ENCODE peak calls at places on chromosome X, in four cellular contexts. One of them, this sample, is unnamed.

GRCh38 chrX:13029341-13029740 is 15.1 kb downstream of the FAM9C start:
- DNase-seq in HepG2: no peak
- DNase-seq in K562: no peak
- DNase-seq in GM12878: no peak
- DNase-seq in this sample: peak

GRCh38 chrX:123818243-123818642 is 41.6 kb upstream of the XIAP start:
- DNase-seq in HepG2: peak
- DNase-seq in K562: no peak
- DNase-seq in GM12878: no peak
- DNase-seq in this sample: no peak

GRCh38 chrX:72105436-72105835 is 26.3 kb downstream of the RTL5 start:
- DNase-seq in HepG2: no peak
- DNase-seq in K562: no peak
- DNase-seq in GM12878: peak
- DNase-seq in this sample: no peak

GRCh38 chrX:56812515-56813105 is 83.6 kb downstream of the NBDY start:
- DNase-seq in HepG2: no peak
- DNase-seq in K562: no peak
- DNase-seq in GM12878: peak
- DNase-seq in this sample: no peak

GRCh38 chrX:257681-258289 is 23.4 kb upstream of the PLCXD1 start:
- DNase-seq in HepG2: peak
- DNase-seq in K562: no peak
- DNase-seq in GM12878: no peak
- DNase-seq in this sample: no peak

GRCh38 chrX:24150051-24150790 is 692 bp downstream of the ZFX start:
- DNase-seq in HepG2: peak
- DNase-seq in K562: peak
- DNase-seq in GM12878: peak
- DNase-seq in this sample: peak

GRCh38 chrX:97685753-97686152 is 802.0 kb downstream of the RPA4 start:
- DNase-seq in HepG2: peak
- DNase-seq in K562: peak
- DNase-seq in GM12878: no peak
- DNase-seq in this sample: peak

GRCh38 chrX:97639526-97639925 is 755.8 kb downstream of the RPA4 start:
- DNase-seq in HepG2: no peak
- DNase-seq in K562: no peak
- DNase-seq in GM12878: no peak
- DNase-seq in this sample: peak

GRCh38 chrX:104018126-104018525 is 4.6 kb upstream of the H2BW1 start:
- DNase-seq in HepG2: no peak
- DNase-seq in K562: no peak
- DNase-seq in GM12878: no peak
- DNase-seq in this sample: no peak

GRCh38 chrX:74426615-74427014 is 5.3 kb downstream of the SLC16A2 start:
- DNase-seq in HepG2: no peak
- DNase-seq in K562: no peak
- DNase-seq in GM12878: no peak
- DNase-seq in this sample: no peak

GRCh38 chrX:151680805-151681204 is 14.5 kb upstream of the PRRG3 start:
- DNase-seq in HepG2: peak
- DNase-seq in K562: peak
- DNase-seq in GM12878: peak
- DNase-seq in this sample: peak

GRCh38 chrX:100381613-100382012 is 28.5 kb downstream of the PCDH19 start:
- DNase-seq in HepG2: no peak
- DNase-seq in K562: no peak
- DNase-seq in GM12878: no peak
- DNase-seq in this sample: no peak
- TF ChIP-seq ATF2 in HepG2: no peak
- TF ChIP-seq ATF2 in K562: no peak
- TF ChIP-seq ATF2 in GM12878: no peak
- TF ChIP-seq ATF2 in this sample: no peak

GRCh38 chrX:9072281-9072680 is 38.4 kb upstream of the FAM9B start:
- DNase-seq in HepG2: no peak
- DNase-seq in K562: no peak
- DNase-seq in GM12878: no peak
- DNase-seq in this sample: no peak

GRCh38 chrX:9071031-9071650 is 37.2 kb upstream of the FAM9B start:
- DNase-seq in HepG2: no peak
- DNase-seq in K562: no peak
- DNase-seq in GM12878: no peak
- DNase-seq in this sample: no peak
- TF ChIP-seq ATF3 in HepG2: no peak
- TF ChIP-seq ATF3 in K562: no peak
- TF ChIP-seq ATF3 in GM12878: no peak
- TF ChIP-seq ATF3 in this sample: no peak

DNA sequence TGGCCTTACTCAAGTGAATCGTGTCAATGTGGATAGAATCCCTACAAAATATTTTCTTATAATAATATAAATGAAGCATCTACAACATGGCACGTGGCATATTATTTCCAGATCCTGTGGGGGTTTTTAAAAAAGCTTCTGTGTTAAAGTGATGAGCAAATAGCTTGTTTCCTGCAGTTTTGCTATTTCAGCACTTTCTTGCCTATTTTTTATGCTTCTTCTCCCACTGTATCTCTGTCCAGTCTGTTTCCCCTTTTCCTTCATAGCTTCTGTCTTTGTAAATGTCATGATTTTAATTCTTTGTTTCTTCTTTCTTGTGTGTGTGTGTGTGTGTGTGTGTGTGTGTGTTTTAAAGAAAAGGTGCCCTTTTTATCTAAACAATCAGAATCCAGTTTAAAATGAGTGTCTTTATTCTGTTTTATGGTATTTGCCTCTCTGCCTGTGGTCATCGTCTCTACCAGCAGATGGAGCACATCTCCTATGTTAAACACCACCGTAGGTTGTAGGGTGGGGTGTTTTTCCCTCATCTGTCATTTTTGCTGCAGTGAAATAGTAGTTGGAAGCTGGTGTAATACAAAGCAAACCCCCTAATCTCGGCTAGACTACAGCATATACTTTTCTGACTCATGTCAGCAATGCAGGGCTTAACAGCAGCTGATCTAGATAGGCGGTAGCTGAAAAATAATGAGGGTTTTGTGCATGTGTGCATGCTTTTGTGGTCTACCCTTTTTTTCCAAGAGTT is 33.1 kb downstream of the FTHL17 start:
- DNase-seq in HepG2: peak
- DNase-seq in K562: peak
- DNase-seq in GM12878: no peak
- DNase-seq in this sample: peak
- TF ChIP-seq ESRRA in HepG2: no peak
- TF ChIP-seq ESRRA in K562: no peak
- TF ChIP-seq ESRRA in GM12878: no peak
- TF ChIP-seq ESRRA in this sample: no peak

DNA sequence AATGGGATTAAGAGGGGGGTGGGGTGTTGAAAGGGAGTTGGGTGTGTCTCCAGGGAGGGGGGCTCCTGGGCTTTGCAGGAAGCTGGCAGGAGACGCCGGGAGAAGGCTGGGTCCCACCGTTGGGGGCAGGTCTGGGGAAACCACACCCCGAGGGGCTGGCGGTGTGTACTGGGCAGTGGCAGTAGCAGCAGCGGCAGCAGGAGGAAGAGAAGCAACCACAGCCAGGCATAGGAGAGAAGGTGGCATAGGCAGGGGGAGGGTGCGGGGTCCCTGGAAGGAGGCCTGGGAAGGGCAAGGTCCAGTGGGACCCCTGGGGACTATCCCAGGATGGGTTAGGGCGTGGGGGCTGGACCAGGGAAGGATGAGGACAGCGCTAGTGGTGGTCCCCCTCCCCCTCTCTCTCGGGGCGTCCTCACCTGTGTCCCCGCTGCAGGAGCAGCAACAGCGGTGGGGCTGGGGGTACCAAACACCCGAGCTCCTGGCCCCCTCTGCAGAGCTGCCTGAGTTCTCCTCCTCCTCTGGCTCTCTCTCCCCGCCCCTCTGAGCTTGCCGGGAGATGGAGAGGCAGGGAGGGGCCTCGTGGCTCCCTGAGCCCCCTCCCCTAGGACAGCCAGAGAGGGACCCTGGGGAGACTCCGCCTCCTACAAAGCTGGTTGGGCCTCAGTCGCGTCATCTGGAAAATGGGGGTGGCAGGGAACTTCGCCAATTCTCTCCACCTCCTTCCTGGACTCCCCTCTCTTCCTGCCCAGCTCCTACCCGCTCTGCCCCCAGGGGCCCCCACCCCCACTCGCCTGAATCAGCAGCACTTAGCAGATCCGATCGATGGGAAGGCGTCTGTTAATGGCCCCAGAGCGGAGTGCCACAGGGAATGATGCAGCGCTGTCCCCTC is at the start of gene KCND1:
- DNase-seq in HepG2: no peak
- DNase-seq in K562: peak
- DNase-seq in GM12878: no peak
- DNase-seq in this sample: peak
- TF ChIP-seq ATF2 in HepG2: no peak
- TF ChIP-seq ATF2 in K562: no peak
- TF ChIP-seq ATF2 in GM12878: no peak
- TF ChIP-seq ATF2 in this sample: no peak

DNA sequence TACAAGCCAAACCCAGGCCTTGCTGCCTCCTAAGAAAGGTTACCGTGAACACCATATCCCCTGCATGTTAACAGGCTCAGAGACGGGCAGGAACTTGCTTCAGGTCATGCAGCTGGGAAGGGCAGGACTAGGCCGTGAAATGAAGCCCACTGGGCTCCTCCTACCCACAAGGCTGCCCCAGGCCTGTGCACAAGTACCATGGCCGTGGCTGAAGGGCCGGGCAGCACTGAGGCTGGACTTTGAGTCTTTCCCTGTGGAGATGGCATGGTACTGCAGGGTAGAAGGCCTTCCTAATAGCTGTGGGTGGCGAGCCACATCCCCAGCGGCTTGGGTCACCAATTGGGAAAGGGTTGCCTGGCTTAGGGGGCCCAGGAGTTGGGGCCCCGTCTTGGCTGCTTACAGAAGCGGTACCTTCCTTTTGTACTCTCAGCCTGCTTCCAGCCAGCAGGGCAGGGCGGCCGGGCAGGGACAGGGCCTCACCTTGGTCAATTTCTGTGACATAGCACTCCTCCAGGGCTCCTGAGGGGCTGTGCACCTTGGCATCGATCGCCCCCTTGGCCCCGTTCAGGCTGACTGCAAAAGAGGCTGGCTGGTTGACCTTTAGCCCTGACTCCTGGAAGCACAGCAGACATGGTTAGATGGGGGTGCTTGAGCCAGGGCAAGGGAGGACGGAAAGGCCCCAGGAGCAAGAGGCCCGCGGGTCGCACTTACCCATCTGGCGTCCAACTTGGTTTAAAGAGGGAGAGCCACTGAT is 23.8 kb downstream of the FLNA start:
- DNase-seq in HepG2: no peak
- DNase-seq in K562: no peak
- DNase-seq in GM12878: no peak
- DNase-seq in this sample: no peak
- TF ChIP-seq ATF3 in HepG2: no peak
- TF ChIP-seq ATF3 in K562: no peak
- TF ChIP-seq ATF3 in GM12878: no peak
- TF ChIP-seq ATF3 in this sample: no peak

GRCh38 chrX:149455934-149456333 is 49.2 kb downstream of the IDS start:
- DNase-seq in HepG2: no peak
- DNase-seq in K562: no peak
- DNase-seq in GM12878: no peak
- DNase-seq in this sample: no peak

GRCh38 chrX:149456476-149457245 is 48.4 kb downstream of the IDS start:
- DNase-seq in HepG2: no peak
- DNase-seq in K562: no peak
- DNase-seq in GM12878: no peak
- DNase-seq in this sample: no peak

GRCh38 chrX:149453911-149454820 is 50.9 kb downstream of the IDS start:
- DNase-seq in HepG2: no peak
- DNase-seq in K562: no peak
- DNase-seq in GM12878: no peak
- DNase-seq in this sample: no peak

GRCh38 chrX:149453030-149453429 is 52.1 kb downstream of the IDS start:
- DNase-seq in HepG2: no peak
- DNase-seq in K562: peak
- DNase-seq in GM12878: no peak
- DNase-seq in this sample: no peak
- TF ChIP-seq ESRRA in HepG2: no peak
- TF ChIP-seq ESRRA in K562: no peak
- TF ChIP-seq ESRRA in GM12878: no peak
- TF ChIP-seq ESRRA in this sample: no peak

GRCh38 chrX:153487590-153488071 is 7.1 kb upstream of the BGN start:
- DNase-seq in HepG2: no peak
- DNase-seq in K562: no peak
- DNase-seq in GM12878: no peak
- DNase-seq in this sample: no peak

GRCh38 chrX:153490217-153490616 is 4.6 kb upstream of the BGN start:
- DNase-seq in HepG2: no peak
- DNase-seq in K562: no peak
- DNase-seq in GM12878: no peak
- DNase-seq in this sample: no peak

GRCh38 chrX:153485396-153486080 is 9.2 kb upstream of the BGN start:
- DNase-seq in HepG2: no peak
- DNase-seq in K562: no peak
- DNase-seq in GM12878: no peak
- DNase-seq in this sample: no peak

GRCh38 chrX:153486163-153486562 is 8.6 kb upstream of the BGN start:
- DNase-seq in HepG2: no peak
- DNase-seq in K562: no peak
- DNase-seq in GM12878: no peak
- DNase-seq in this sample: no peak

GRCh38 chrX:153488231-153488914 is 6.4 kb upstream of the BGN start:
- DNase-seq in HepG2: peak
- DNase-seq in K562: peak
- DNase-seq in GM12878: no peak
- DNase-seq in this sample: no peak
- TF ChIP-seq ATF2 in HepG2: no peak
- TF ChIP-seq ATF2 in K562: no peak
- TF ChIP-seq ATF2 in GM12878: no peak
- TF ChIP-seq ATF2 in this sample: no peak